ENCODE peak calls at places on chromosome 4, in eight cellular contexts. T, Q, D, E, R, M, N and H are unnamed samples.

GRCh38 chr4:78652282-78652876 is 100.8 kb downstream of the ANXA3 start:
- DNase-seq in T (no peak), Q (peak), D (no peak), E (no peak), R (no peak), M (no peak), N (no peak), H (no peak)

GRCh38 chr4:15343000-15343399 is 84.8 kb upstream of the C1QTNF7 start:
- DNase-seq in T (no peak), Q (no peak), D (no peak), E (no peak), R (no peak), M (no peak), N (no peak), H (no peak)

GRCh38 chr4:78004270-78004669 is 52.9 kb upstream of the FRAS1 start:
- DNase-seq in T (no peak), Q (no peak), D (no peak), E (no peak), R (no peak), M (no peak), N (no peak), H (no peak)

GRCh38 chr4:54082168-54082567 is 17.8 kb upstream of the CHIC2 start:
- DNase-seq in T (no peak), Q (no peak), D (peak), E (no peak), R (no peak), M (peak), N (no peak), H (no peak)

GRCh38 chr4:70632028-70632427 is 3.5 kb downstream of the ENAM start:
- DNase-seq in T (no peak), Q (no peak), D (no peak), E (no peak), R (no peak), M (peak), N (no peak), H (no peak)

GRCh38 chr4:6183740-6184139 is 16.6 kb downstream of the JAKMIP1 start:
- DNase-seq in T (no peak), Q (no peak), D (no peak), E (no peak), R (no peak), M (no peak), N (no peak), H (no peak)

GRCh38 chr4:53688186-53688790 is 97.0 kb upstream of the LNX1 start:
- DNase-seq in T (no peak), Q (peak), D (peak), E (no peak), R (no peak), M (peak), N (no peak), H (no peak)

GRCh38 chr4:182895791-182896292 is 21.3 kb downstream of the DCTD start:
- DNase-seq in T (no peak), Q (no peak), D (no peak), E (no peak), R (no peak), M (no peak), N (no peak), H (no peak)

GRCh38 chr4:99301376-99302164 is 10.8 kb upstream of the ADH1A start:
- DNase-seq in T (no peak), Q (no peak), D (peak), E (no peak), R (no peak), M (no peak), N (no peak), H (no peak)

GRCh38 chr4:145938618-145939177 is at the start of gene ZNF827:
- DNase-seq in T (peak), Q (peak), D (peak), E (peak), R (peak), M (peak), N (peak), H (no peak)

GRCh38 chr4:55947912-55948725 is 626 bp upstream of the CEP135 start:
- DNase-seq in T (no peak), Q (no peak), D (peak), E (no peak), R (no peak), M (peak), N (peak), H (no peak)

GRCh38 chr4:139735381-139736256 is 70.0 kb downstream of the MGST2 start:
- DNase-seq in T (no peak), Q (peak), D (peak), E (no peak), R (no peak), M (no peak), N (no peak), H (no peak)

GRCh38 chr4:180767330-180767729 is 1475.9 kb upstream of the TENM3 start:
- DNase-seq in T (no peak), Q (no peak), D (no peak), E (no peak), R (no peak), M (no peak), N (no peak), H (no peak)

GRCh38 chr4:164956766-164957643 is 20.5 kb downstream of the TRIM61 start:
- DNase-seq in T (peak), Q (peak), D (peak), E (peak), R (peak), M (peak), N (peak), H (peak)

GRCh38 chr4:137640156-137640837 is 108.0 kb upstream of the PCDH18 start:
- DNase-seq in T (no peak), Q (no peak), D (no peak), E (no peak), R (no peak), M (no peak), N (no peak), H (no peak)

GRCh38 chr4:5009796-5010195 is 9.5 kb downstream of the CYTL1 start:
- DNase-seq in T (no peak), Q (no peak), D (no peak), E (no peak), R (no peak), M (no peak), N (no peak), H (no peak)

GRCh38 chr4:16106956-16107355 is 23.1 kb upstream of the PROM1 start:
- DNase-seq in T (no peak), Q (no peak), D (no peak), E (no peak), R (no peak), M (no peak), N (no peak), H (no peak)

GRCh38 chr4:154456240-154456639 is 35.4 kb downstream of the DCHS2 start:
- DNase-seq in T (no peak), Q (no peak), D (no peak), E (no peak), R (no peak), M (no peak), N (no peak), H (no peak)

GRCh38 chr4:111602848-111603247 is 542.4 kb upstream of the FAM241A start:
- DNase-seq in T (no peak), Q (no peak), D (peak), E (no peak), R (no peak), M (no peak), N (no peak), H (no peak)

GRCh38 chr4:185779520-185779919 is 32.5 kb downstream of the SORBS2 start:
- DNase-seq in T (no peak), Q (no peak), D (no peak), E (no peak), R (no peak), M (no peak), N (no peak), H (no peak)

GRCh38 chr4:80781436-80781835 is 249.1 kb upstream of the BMP3 start:
- DNase-seq in T (no peak), Q (no peak), D (no peak), E (no peak), R (no peak), M (no peak), N (no peak), H (no peak)

GRCh38 chr4:10124167-10124930 is 7.8 kb upstream of the WDR1 start:
- DNase-seq in T (no peak), Q (no peak), D (no peak), E (no peak), R (no peak), M (no peak), N (no peak), H (no peak)

GRCh38 chr4:118680808-118681207 is 4.4 kb upstream of the METTL14 start:
- DNase-seq in T (no peak), Q (no peak), D (no peak), E (no peak), R (no peak), M (no peak), N (no peak), H (no peak)

GRCh38 chr4:107243141-107243779 is 207.1 kb upstream of the DKK2 start:
- DNase-seq in T (no peak), Q (no peak), D (no peak), E (no peak), R (no peak), M (peak), N (no peak), H (no peak)

GRCh38 chr4:128468485-128468989 is 180.9 kb upstream of the PGRMC2 start:
- DNase-seq in T (no peak), Q (peak), D (peak), E (no peak), R (no peak), M (peak), N (no peak), H (no peak)

GRCh38 chr4:79259242-79259641 is 66.6 kb downstream of the NAA11 start:
- DNase-seq in T (no peak), Q (no peak), D (no peak), E (no peak), R (no peak), M (no peak), N (no peak), H (no peak)

GRCh38 chr4:7330811-7331681 is 103.7 kb downstream of the PSAPL1 start:
- DNase-seq in T (no peak), Q (no peak), D (no peak), E (no peak), R (no peak), M (no peak), N (no peak), H (no peak)

GRCh38 chr4:164410401-164410800 is 343.5 kb upstream of the SMIM31 start:
- DNase-seq in T (no peak), Q (no peak), D (no peak), E (no peak), R (no peak), M (no peak), N (no peak), H (no peak)

GRCh38 chr4:2402053-2402452 is 16.4 kb downstream of the ZFYVE28 start:
- DNase-seq in T (no peak), Q (peak), D (peak), E (peak), R (no peak), M (no peak), N (no peak), H (no peak)

GRCh38 chr4:786074-786741 is 39.7 kb downstream of the CPLX1 start:
- DNase-seq in T (no peak), Q (no peak), D (no peak), E (no peak), R (no peak), M (no peak), N (no peak), H (no peak)

GRCh38 chr4:165351359-165352130 is 24.1 kb downstream of the MSMO1 start:
- DNase-seq in T (no peak), Q (no peak), D (no peak), E (no peak), R (no peak), M (no peak), N (no peak), H (no peak)

GRCh38 chr4:109111031-109111430 is 191.4 kb downstream of the COL25A1 start:
- DNase-seq in T (no peak), Q (no peak), D (peak), E (no peak), R (no peak), M (no peak), N (no peak), H (no peak)

GRCh38 chr4:95513022-95513421 is 35.8 kb downstream of the UNC5C start:
- DNase-seq in T (no peak), Q (no peak), D (no peak), E (no peak), R (no peak), M (no peak), N (no peak), H (no peak)

GRCh38 chr4:2350982-2351381 is 67.5 kb downstream of the ZFYVE28 start:
- DNase-seq in T (no peak), Q (no peak), D (no peak), E (no peak), R (no peak), M (no peak), N (no peak), H (no peak)